ENCODE peak calls at places on chromosomes 3 and 15, in six cellular contexts. L is HepG2, K is K562, O is HCT116, A is SK-N-SH, P is GM12878. U is an unnamed sample.

GRCh38 chr15:63498815-63499549 is 5.4 kb upstream of the USP3 start:
- DNase-seq in L (no peak), K (no peak), O (no peak), A (no peak), P (no peak), U (no peak)

GRCh38 chr3:188092648-188093047 is 61.3 kb upstream of the LPP start:
- DNase-seq in L (no peak), K (no peak), O (no peak), A (no peak), P (no peak), U (no peak)

GRCh38 chr15:89936051-89936792 is 23.5 kb upstream of the ARPIN start:
- DNase-seq in L (no peak), K (no peak), O (no peak), A (no peak), P (no peak), U (no peak)

GRCh38 chr3:197883541-197883940 is 66.4 kb upstream of the RPL35A start:
- DNase-seq in L (no peak), K (no peak), O (no peak), A (no peak), P (no peak), U (no peak)

GRCh38 chr3:184315506-184315867 is 1.1 kb downstream of the EIF4G1 start:
- DNase-seq in L (no peak), K (peak), O (no peak), A (no peak), P (no peak), U (no peak)

GRCh38 chr3:188233320-188233719 is 79.4 kb downstream of the LPP start:
- DNase-seq in L (no peak), K (no peak), O (no peak), A (no peak), P (no peak), U (no peak)

GRCh38 chr15:45664451-45664850 is 29.6 kb downstream of the SQOR start:
- DNase-seq in L (no peak), K (no peak), O (no peak), A (no peak), P (no peak), U (no peak)

GRCh38 chr3:150925751-150926201 is 20.5 kb upstream of the MINDY4B start:
- DNase-seq in L (peak), K (peak), O (peak), A (peak), P (no peak), U (peak)

GRCh38 chr15:31391687-31392671 is 65.3 kb downstream of the KLF13 start:
- DNase-seq in L (no peak), K (peak), O (no peak), A (peak), P (no peak), U (peak)

GRCh38 chr15:66841953-66842681 is 140.1 kb downstream of the SMAD6 start:
- DNase-seq in L (peak), K (peak), O (peak), A (peak), P (no peak), U (peak)

GRCh38 chr3:139227165-139227564 is 116.7 kb upstream of the MRPS22 start:
- DNase-seq in L (no peak), K (no peak), O (no peak), A (no peak), P (no peak), U (no peak)

GRCh38 chr3:112407214-112407887 is 74.4 kb downstream of the CD200 start:
- DNase-seq in L (no peak), K (no peak), O (no peak), A (no peak), P (peak), U (no peak)

GRCh38 chr15:43514241-43515057 is 3.0 kb upstream of the MAP1A start:
- DNase-seq in L (peak), K (peak), O (no peak), A (peak), P (no peak), U (peak)

GRCh38 chr3:106030620-106030945 is 161.8 kb upstream of the CBLB start:
- DNase-seq in L (no peak), K (no peak), O (no peak), A (no peak), P (no peak), U (no peak)

GRCh38 chr3:58416191-58416590 is 17.4 kb downstream of the PDHB start:
- DNase-seq in L (no peak), K (no peak), O (no peak), A (no peak), P (no peak), U (peak)

GRCh38 chr3:128152419-128153155 is 694 bp upstream of the EEFSEC start:
- DNase-seq in L (peak), K (peak), O (peak), A (peak), P (no peak), U (peak)

GRCh38 chr15:26970712-26971210 is at the start of gene GABRG3:
- DNase-seq in L (no peak), K (no peak), O (no peak), A (peak), P (no peak), U (peak)

GRCh38 chr3:78139166-78139565 is 1099.3 kb downstream of the ROBO2 start:
- DNase-seq in L (no peak), K (no peak), O (no peak), A (no peak), P (no peak), U (no peak)

GRCh38 chr15:44729394-44729913 is 6.9 kb upstream of the TRIM69 start:
- DNase-seq in L (no peak), K (no peak), O (no peak), A (no peak), P (no peak), U (peak)

GRCh38 chr15:70530906-70531305 is 232.5 kb downstream of the UACA start:
- DNase-seq in L (no peak), K (no peak), O (no peak), A (no peak), P (no peak), U (no peak)

GRCh38 chr15:50059883-50060282 is 59.1 kb downstream of the ATP8B4 start:
- DNase-seq in L (no peak), K (no peak), O (no peak), A (no peak), P (no peak), U (peak)

GRCh38 chr3:138365991-138366759 is 17.8 kb downstream of the MRAS start:
- DNase-seq in L (no peak), K (no peak), O (no peak), A (no peak), P (no peak), U (no peak)

GRCh38 chr3:169083126-169083525 is 580.4 kb downstream of the MECOM start:
- DNase-seq in L (no peak), K (no peak), O (no peak), A (no peak), P (no peak), U (no peak)

GRCh38 chr3:133972156-133972555 is 57.6 kb downstream of the SLCO2A1 start:
- DNase-seq in L (no peak), K (no peak), O (no peak), A (no peak), P (no peak), U (no peak)

GRCh38 chr3:11510001-11510760 is 133.5 kb downstream of the VGLL4 start:
- DNase-seq in L (no peak), K (peak), O (no peak), A (peak), P (no peak), U (no peak)

GRCh38 chr15:70416851-70417250 is 319.1 kb upstream of the TLE3 start:
- DNase-seq in L (no peak), K (no peak), O (no peak), A (no peak), P (no peak), U (no peak)

GRCh38 chr15:72722071-72722696 is 36.2 kb downstream of the BBS4 start:
- DNase-seq in L (peak), K (peak), O (peak), A (peak), P (peak), U (peak)

GRCh38 chr3:194098036-194098871 is 37.7 kb upstream of the HES1 start:
- DNase-seq in L (no peak), K (no peak), O (no peak), A (peak), P (no peak), U (no peak)

GRCh38 chr15:64701051-64701450 is 74.3 kb downstream of the RBPMS2 start:
- DNase-seq in L (no peak), K (no peak), O (no peak), A (no peak), P (no peak), U (peak)

GRCh38 chr3:32026583-32026982 is 45.0 kb downstream of the ZNF860 start:
- DNase-seq in L (no peak), K (no peak), O (no peak), A (no peak), P (no peak), U (no peak)

GRCh38 chr3:50474717-50475116 is 28.7 kb downstream of the CACNA2D2 start:
- DNase-seq in L (no peak), K (no peak), O (no peak), A (no peak), P (no peak), U (no peak)

GRCh38 chr3:13495351-13495813 is 15.3 kb downstream of the HDAC11 start:
- DNase-seq in L (no peak), K (no peak), O (no peak), A (no peak), P (no peak), U (no peak)

GRCh38 chr15:71752604-71753289 is 57.6 kb upstream of the NR2E3 start:
- DNase-seq in L (peak), K (peak), O (peak), A (peak), P (no peak), U (peak)

GRCh38 chr3:100268986-100269385 is 8.2 kb downstream of the TBC1D23 start:
- DNase-seq in L (no peak), K (no peak), O (no peak), A (no peak), P (no peak), U (no peak)

DNA sequence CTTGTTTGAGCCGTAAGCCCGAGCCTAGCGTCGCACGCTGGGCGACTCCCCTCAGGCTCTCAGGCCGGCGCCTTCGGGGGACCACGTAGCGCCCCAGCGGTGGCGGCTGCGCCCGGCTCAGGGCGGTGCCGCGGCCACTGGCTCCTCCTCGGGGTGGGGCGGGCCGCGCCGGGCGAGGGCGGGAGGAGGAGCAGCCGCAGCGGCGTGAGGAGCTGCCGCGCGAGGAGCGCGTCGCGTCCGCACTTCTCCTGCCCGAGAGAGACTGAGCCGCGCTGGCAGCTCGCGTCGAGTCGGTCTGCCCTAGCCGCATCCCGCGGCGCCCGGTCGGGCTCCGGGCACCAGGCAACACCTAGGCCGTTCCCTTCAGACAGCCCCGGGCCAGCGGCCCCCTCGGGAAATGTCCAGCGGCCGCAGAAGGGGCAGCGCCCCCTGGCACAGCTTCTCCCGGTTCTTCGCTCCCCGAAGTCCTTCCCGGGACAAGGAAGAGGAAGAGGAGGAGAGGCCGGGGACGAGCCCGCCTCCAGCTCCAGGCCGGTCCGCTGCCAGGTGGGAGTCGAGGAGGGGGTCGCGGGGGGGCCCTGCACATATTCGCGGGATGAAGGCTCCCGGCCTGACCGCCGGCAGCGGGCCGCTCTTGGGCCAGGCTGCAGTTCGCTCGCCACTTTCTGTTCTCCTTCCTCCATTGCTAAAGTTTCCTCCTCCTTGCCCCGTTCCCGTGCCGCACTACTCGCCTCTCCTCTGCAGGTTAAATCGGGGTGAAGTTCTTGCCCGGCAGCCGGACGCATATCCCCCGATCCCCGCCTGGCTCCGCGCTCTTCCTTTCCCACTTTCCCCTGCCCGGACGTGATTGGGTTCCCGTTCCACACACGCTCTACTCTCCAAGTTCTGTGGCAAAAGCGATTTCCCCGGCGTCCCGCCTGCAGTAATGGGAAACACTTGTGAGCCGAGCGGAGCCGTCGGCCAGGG is at the start of gene CRYBG3:
- DNase-seq in L (peak), K (peak), O (peak), A (peak), P (peak), U (peak)
- TF ChIP-seq CTCF in L (peak), K (no peak), O (peak), A (peak), P (no peak), U (peak)

DNA sequence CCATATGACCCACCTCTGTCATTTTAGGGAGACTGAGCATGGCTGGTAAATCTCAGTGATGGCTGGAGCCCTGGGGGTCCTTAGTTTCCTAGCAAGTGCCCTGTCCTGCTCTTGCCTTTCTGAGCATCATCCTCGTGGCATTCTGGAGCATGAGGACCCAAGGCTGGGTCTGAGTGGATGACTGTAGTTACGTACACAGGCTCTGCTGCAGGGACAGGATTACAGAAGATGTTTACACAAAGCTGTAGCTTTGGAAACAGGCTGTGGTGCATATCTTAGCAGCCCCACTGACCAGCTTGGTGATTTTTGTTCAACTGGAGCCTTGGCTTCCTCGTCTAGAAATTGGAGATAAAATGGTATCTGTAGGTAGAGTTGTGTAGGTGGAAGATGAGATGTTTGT is 272.9 kb upstream of the CTDSPL start:
- DNase-seq in L (no peak), K (no peak), O (no peak), A (no peak), P (no peak), U (no peak)
- TF ChIP-seq REST in L (no peak), K (no peak), O (no peak), A (no peak), P (no peak), U (no peak)

GRCh38 chr3:19399356-19399755 is 251.0 kb downstream of the KCNH8 start:
- DNase-seq in L (no peak), K (no peak), O (no peak), A (no peak), P (no peak), U (peak)

GRCh38 chr3:19392146-19392545 is 243.8 kb downstream of the KCNH8 start:
- DNase-seq in L (no peak), K (no peak), O (no peak), A (no peak), P (no peak), U (no peak)

GRCh38 chr3:19396726-19397125 is 248.4 kb downstream of the KCNH8 start:
- DNase-seq in L (no peak), K (no peak), O (no peak), A (no peak), P (no peak), U (no peak)

GRCh38 chr3:19399836-19400235 is 251.5 kb downstream of the KCNH8 start:
- DNase-seq in L (no peak), K (no peak), O (no peak), A (no peak), P (no peak), U (no peak)

GRCh38 chr3:19394946-19395345 is 246.6 kb downstream of the KCNH8 start:
- DNase-seq in L (peak), K (peak), O (no peak), A (no peak), P (no peak), U (no peak)
- H2AFZ ChIP-seq in L (no peak), K (no peak), O (no peak), A (no peak), P (no peak), U (no peak)

DNA sequence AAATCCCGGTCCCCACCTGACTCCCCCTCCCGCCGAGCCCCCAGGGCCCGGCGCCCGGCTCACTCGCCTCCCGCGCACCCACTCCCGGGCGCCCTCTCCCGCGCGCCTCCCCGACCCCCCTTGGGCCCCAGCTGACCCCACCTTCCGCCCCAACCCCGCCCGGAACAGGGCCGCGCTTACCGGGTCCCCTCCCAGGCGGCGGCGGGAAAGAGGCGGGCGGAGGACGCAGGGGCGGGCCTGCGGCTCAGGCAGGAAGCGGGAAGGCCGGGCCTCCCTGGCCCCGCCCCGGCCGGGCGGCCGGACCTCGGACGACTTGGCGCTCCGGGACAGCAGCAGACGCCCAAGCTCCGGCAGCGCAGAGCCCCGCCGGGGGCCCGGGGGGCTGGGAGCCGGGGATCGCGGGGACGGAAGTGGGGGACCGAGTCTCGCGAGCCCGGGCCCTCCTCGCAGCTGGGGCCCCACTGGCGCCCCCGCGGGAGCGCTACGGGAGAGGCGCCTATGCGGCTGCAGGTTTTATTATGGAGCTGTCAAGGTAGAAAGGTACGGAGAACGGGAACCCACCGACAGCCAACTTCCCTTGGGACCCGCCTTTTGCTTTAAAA is at the start of gene SLC41A3:
- DNase-seq in L (peak), K (peak), O (peak), A (peak), P (peak), U (peak)
- TF ChIP-seq CTCF in L (peak), K (peak), O (peak), A (peak), P (peak), U (no peak)

DNA sequence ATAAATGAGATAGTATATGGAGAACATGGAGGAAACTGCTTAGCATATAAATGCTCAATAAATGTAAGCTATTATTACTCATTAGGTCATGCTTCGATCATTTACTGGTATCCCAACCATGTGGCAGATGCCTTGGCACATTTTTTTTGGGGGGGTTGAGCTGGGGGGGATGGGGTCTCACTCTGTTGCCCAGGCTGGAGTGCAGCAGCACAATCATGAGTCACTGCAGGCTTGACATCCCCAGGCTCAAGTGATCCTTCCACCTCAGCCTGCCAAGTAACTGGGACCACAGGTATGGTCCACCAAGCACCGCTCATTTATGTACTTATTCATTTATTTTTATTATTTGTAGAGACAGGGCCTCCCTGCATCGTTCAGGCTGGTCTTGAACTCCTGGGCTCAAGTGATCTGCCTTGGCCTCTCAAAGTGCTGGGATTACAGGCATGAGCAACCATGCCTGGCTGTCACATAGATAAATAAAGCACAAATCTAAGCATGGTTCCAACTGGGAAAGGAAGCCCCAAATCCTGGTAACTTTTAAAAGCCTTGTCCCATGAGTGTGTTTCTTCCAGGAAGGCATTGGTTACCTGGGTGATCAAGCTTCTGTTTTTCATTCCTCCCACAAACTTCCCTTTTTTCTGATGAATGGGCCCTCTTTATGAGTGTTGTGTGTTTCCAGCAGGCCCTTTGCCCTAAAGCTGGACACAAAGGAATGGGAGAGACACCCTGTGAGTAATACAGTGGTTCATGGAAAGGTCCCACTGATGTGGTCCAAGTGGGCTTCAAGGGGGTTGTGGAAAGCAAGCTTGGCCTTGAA is 147.4 kb upstream of the UMPS start:
- DNase-seq in L (peak), K (no peak), O (no peak), A (no peak), P (no peak), U (no peak)
- TF ChIP-seq REST in L (no peak), K (no peak), O (no peak), A (no peak), P (no peak), U (no peak)

DNA sequence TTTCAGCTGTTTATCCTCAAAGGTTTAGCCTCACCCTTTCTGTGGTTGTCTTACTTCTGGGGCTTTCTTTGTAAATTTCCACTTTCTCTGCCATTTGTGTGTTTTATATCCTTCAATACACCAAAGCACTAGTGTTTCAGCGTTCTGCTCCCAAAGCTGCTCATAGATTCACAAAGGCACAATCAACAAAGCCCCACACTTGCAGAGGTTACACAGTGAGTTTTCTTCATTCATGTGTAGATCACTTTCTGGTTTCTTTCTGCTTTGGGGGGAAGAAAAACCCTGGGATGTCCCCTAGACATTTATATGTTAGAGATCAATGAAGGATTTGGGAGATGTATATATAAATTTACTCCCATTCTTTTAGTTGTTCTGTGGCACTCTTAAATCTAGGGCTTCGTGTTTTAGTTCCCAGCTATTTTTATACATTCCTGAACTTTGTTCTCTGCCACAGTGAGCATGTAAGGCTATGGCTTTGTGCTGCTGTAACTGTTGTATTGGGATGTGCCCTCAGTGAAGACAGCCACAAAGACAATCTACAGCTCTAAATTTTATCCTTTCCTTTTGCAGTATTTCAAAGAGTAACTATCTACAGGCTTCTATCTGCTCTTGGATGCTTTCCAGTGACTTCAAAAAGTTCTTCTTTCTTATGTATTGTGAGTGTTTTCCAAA is 636.5 kb downstream of the ZBBX start:
- DNase-seq in L (no peak), K (no peak), O (no peak), A (no peak), P (no peak), U (peak)
- H2AFZ ChIP-seq in L (no peak), K (no peak), O (peak), A (no peak), P (no peak), U (peak)

GRCh38 chr3:192514754-192515660 is 212.3 kb downstream of the FGF12 start:
- DNase-seq in L (no peak), K (no peak), O (no peak), A (peak), P (no peak), U (peak)
- TF ChIP-seq CTCF in L (no peak), K (no peak), O (no peak), A (peak), P (no peak), U (peak)